ENCODE peak calls at places on chromosomes 6 and 20, in seven cellular contexts. B, O, T, E, U, H and D are unnamed samples. For H3K9me3, the result is how much of the 10 kb centered on the place peaks cover.

GRCh38 chr6:7773322-7773721 is 47.4 kb downstream of the BMP6 start:
- DNase-seq in E (no peak), B (no peak), U (no peak), O (no peak), T (no peak), H (no peak), D (no peak)

GRCh38 chr20:9974324-9974723 is 60.5 kb upstream of the ANKEF1 start:
- DNase-seq in E (no peak), O (no peak), B (no peak), H (no peak), U (no peak), T (no peak), D (no peak)

GRCh38 chr6:18154507-18155272 is at the start of gene TPMT:
- DNase-seq in U (no peak), H (no peak), O (no peak), E (no peak), T (no peak), B (no peak), D (no peak)

GRCh38 chr20:16412896-16413295 is 160.4 kb downstream of the KIF16B start:
- DNase-seq in O (no peak), U (no peak), B (no peak), H (no peak), T (no peak), E (no peak), D (no peak)

GRCh38 chr20:1952737-1953530 is 40.9 kb downstream of the PDYN start:
- DNase-seq in U (no peak), H (no peak), T (no peak), B (no peak), O (no peak), E (no peak), D (no peak)

GRCh38 chr20:32343438-32343837 is 14.7 kb upstream of the ASXL1 start:
- DNase-seq in B (no peak), H (no peak), T (no peak), U (no peak), O (no peak), E (no peak), D (no peak)

GRCh38 chr6:112979830-112980229 is 632.7 kb downstream of the RFPL4B start:
- DNase-seq in B (no peak), H (no peak), T (no peak), E (no peak), U (no peak), O (no peak), D (no peak)

GRCh38 chr20:41734506-41734945 is 116.3 kb upstream of the CHD6 start:
- DNase-seq in U (no peak), E (peak), H (no peak), O (no peak), B (no peak), T (no peak), D (peak)

GRCh38 chr6:24890471-24890870 is 45.3 kb downstream of the RIPOR2 start:
- DNase-seq in U (no peak), T (no peak), B (no peak), O (no peak), H (no peak), E (no peak), D (no peak)

GRCh38 chr6:170082067-170082466 is 208.8 kb downstream of the DLL1 start:
- DNase-seq in H (no peak), T (no peak), E (no peak), U (no peak), O (no peak), B (peak), D (no peak)

GRCh38 chr20:5353624-5354496 is 37.1 kb upstream of the PROKR2 start:
- DNase-seq in B (no peak), H (no peak), E (no peak), O (no peak), U (no peak), T (no peak), D (no peak)

GRCh38 chr6:107318100-107318736 is 141.1 kb downstream of the PDSS2 start:
- DNase-seq in T (no peak), E (peak), H (peak), B (peak), O (no peak), U (no peak), D (peak)

GRCh38 chr6:22666021-22666420 is 96.7 kb downstream of the HDGFL1 start:
- DNase-seq in H (no peak), E (no peak), T (no peak), U (no peak), O (no peak), B (no peak), D (no peak)

GRCh38 chr6:125363360-125364121 is 61.8 kb upstream of the HDDC2 start:
- DNase-seq in B (peak), O (no peak), E (peak), U (peak), H (no peak), T (no peak), D (no peak)

GRCh38 chr6:11553824-11554223 is 16.3 kb downstream of the TMEM170B start:
- DNase-seq in U (no peak), H (no peak), E (no peak), B (no peak), T (no peak), O (no peak), D (no peak)

GRCh38 chr6:160188773-160189172 is 67.2 kb downstream of the SLC22A1 start:
- DNase-seq in T (no peak), H (no peak), B (no peak), O (no peak), E (no peak), U (no peak), D (no peak)

GRCh38 chr6:17454316-17455005 is 61.1 kb downstream of the CAP2 start:
- DNase-seq in U (no peak), T (no peak), B (no peak), O (no peak), E (no peak), H (no peak), D (no peak)

GRCh38 chr6:14634072-14634471 is 516.5 kb downstream of the CD83 start:
- DNase-seq in U (no peak), T (no peak), E (no peak), O (no peak), H (no peak), B (no peak), D (no peak)

GRCh38 chr20:48805286-48805685 is 22.5 kb downstream of the PREX1 start:
- DNase-seq in B (no peak), H (no peak), O (no peak), U (no peak), E (no peak), T (no peak), D (no peak)

GRCh38 chr6:15546591-15546990 is 116.2 kb downstream of the DTNBP1 start:
- DNase-seq in H (no peak), B (no peak), T (no peak), U (no peak), E (no peak), O (no peak), D (no peak)

GRCh38 chr20:51547951-51548350 is 5.4 kb upstream of the NFATC2 start:
- DNase-seq in T (no peak), O (no peak), H (no peak), E (no peak), B (no peak), U (no peak), D (no peak)

GRCh38 chr6:140782941-140783340 is 1349.8 kb upstream of the GJE1 start:
- DNase-seq in B (no peak), E (no peak), O (no peak), H (no peak), T (no peak), U (no peak), D (no peak)

GRCh38 chr6:9332241-9332640 is 896.9 kb upstream of the SLC35B3 start:
- DNase-seq in U (no peak), H (no peak), O (no peak), T (no peak), B (no peak), E (peak), D (no peak)

GRCh38 chr6:47146426-47147174 is 104.5 kb upstream of the ADGRF1 start:
- DNase-seq in T (no peak), H (no peak), B (no peak), O (no peak), U (no peak), E (no peak), D (no peak)

GRCh38 chr20:35472209-35472608 is 16.8 kb downstream of the CEP250 start:
- DNase-seq in T (no peak), O (no peak), U (no peak), E (no peak), B (no peak), H (no peak), D (no peak)

GRCh38 chr6:91149246-91149645 is 562.4 kb upstream of the MAP3K7 start:
- DNase-seq in H (no peak), E (no peak), B (no peak), T (no peak), U (no peak), O (no peak), D (no peak)

GRCh38 chr20:38165089-38165965 is at the start of gene TGM2:
- DNase-seq in U (peak), B (peak), O (peak), E (peak), T (no peak), H (peak), D (peak)

GRCh38 chr6:111631018-111631417 is 25.3 kb upstream of the TRAF3IP2 start:
- DNase-seq in E (no peak), H (no peak), T (no peak), U (no peak), O (no peak), B (no peak), D (no peak)

GRCh38 chr6:34030831-34031566 is 114.9 kb downstream of the GRM4 start:
- DNase-seq in T (no peak), O (no peak), H (no peak), B (no peak), E (no peak), U (no peak), D (no peak)

GRCh38 chr20:47713163-47713562 is 72.1 kb downstream of the SULF2 start:
- DNase-seq in T (no peak), B (no peak), E (no peak), O (no peak), H (no peak), U (no peak), D (no peak)

GRCh38 chr6:136465766-136466303 is 84.4 kb downstream of the MAP7 start:
- DNase-seq in B (no peak), H (no peak), O (no peak), U (no peak), T (no peak), E (no peak), D (no peak)

GRCh38 chr20:34514897-34515483 is 1.2 kb upstream of the DYNLRB1 start:
- DNase-seq in H (no peak), T (no peak), B (no peak), O (no peak), E (no peak), U (no peak), D (no peak)

GRCh38 chr6:127459231-127459641 is at the start of gene KIAA0408:
- DNase-seq in B (peak), T (no peak), O (no peak), U (no peak), E (peak), H (no peak), D (peak)

GRCh38 chr20:62874745-62875344 is 13.2 kb upstream of the TCFL5 start:
- DNase-seq in U (no peak), H (no peak), B (peak), O (no peak), T (no peak), E (no peak), D (no peak)

GRCh38 chr6:115896538-115897129 is 164.1 kb downstream of the FRK start:
- DNase-seq in H (no peak), O (no peak), U (no peak), B (no peak), E (peak), T (no peak), D (no peak)

GRCh38 chr20:19817017-19817416 is 59.0 kb downstream of the RIN2 start:
- DNase-seq in B (no peak), U (no peak), H (no peak), T (no peak), E (no peak), O (no peak), D (no peak)

GRCh38 chr6:39362487-39362865 is 40.0 kb upstream of the KCNK16 start:
- DNase-seq in B (no peak), O (no peak), H (no peak), T (no peak), U (no peak), E (peak), D (no peak)

GRCh38 chr6:62640749-62641148 is 354.7 kb upstream of the KHDRBS2 start:
- DNase-seq in U (no peak), H (no peak), T (no peak), E (no peak), B (no peak), O (no peak), D (no peak)

DNA sequence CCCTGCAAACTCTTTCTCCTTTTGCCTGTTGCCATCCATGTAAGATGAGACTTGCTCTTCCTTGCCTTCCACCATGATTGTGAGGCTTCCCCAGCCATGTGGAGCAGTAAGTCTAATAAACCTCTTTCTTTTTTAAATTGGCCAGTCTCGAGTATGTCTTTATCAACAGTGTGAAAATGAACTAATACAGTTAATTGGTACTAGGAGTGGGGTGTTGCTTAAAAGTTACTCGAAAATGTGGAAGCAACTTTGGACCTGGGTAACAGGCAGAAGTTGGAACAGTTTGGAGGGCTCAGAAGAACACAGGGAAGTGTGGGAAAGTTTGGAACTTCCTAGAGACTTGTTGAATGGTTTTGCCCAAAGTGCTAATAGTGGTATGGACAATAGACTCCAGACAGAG is 359.2 kb upstream of the KHDRBS2 start:
- DNase-seq in T (no peak), H (no peak), O (no peak), E (no peak), B (no peak), U (no peak), D (no peak)
- H3K9me3 ChIP-seq in T (under half), H (under half), O (under half), E (under half), B (under half), U (under half), D (under half)

DNA sequence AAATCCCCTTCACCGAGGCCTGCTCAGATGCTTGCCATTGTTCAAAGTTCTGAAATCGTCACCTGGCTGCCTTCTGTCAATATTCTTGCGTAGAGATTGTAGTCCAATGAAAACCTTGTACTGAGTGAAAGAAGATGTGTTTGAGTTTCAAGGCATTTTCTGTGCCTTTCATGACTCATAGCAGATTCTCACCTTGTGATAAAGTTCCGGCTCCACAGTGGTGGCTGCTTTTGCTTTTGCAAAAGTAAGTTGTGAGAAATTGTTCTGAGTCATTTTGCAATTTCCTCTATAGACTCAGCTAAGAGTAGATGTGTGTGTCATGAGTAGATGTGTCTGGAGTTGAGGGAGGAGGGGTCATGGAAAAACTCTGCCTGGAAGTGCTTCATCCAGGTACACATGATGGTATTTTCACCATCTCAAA is 39.8 kb upstream of the CLDN20 start:
- DNase-seq in H (peak), U (no peak), B (no peak), T (no peak), E (no peak), O (no peak), D (no peak)
- H3K4me3 ChIP-seq in H (no peak), U (no peak), B (no peak), T (no peak), E (no peak), O (no peak), D (no peak)

DNA sequence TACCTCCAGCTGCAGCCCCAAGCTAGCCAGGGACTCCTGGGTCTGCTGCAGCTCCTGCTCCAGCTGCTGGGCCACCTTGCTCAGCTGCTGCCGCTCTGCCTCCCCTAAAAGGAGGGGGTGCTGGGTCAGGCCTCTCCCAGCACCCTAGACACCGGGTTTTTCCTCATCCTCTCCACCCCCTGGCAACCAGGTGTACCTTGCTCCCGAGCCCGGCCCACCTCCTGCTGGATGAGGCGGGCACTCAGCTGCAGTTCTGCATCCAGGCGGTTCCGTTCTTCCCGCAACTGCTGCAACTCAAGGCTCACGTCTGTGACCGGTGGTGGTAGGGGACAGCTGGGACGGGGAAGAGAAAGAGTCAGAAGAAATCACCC is 6.1 kb upstream of the PSORS1C2 start:
- DNase-seq in H (no peak), E (no peak), U (no peak), B (peak), O (no peak), T (no peak), D (no peak)
- H3K9me3 ChIP-seq in H (under half), E (under half), U (under half), B (under half), O (under half), T (under half), D (under half)

DNA sequence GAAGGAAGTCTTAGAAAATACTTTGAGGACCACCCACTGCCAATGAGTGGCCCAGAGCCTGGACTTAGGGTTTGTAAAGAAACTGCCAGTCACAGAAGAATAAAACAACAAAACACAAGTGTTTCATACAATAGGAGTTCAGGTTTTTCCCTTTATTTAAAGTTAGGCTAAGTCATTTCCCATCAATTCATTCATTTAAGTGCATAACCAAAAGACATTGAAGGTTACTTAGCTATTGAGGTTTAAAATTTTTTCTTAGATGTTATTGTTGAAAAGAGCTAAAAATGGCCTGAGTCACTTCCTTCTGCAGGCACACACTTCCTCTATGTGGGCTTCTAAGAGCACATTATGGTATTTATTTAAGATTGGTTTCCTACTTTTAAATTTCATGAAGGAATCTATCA is 54.2 kb downstream of the ARMC2 start:
- DNase-seq in U (no peak), H (no peak), O (no peak), B (no peak), E (peak), T (no peak), D (no peak)
- H3K4me3 ChIP-seq in U (no peak), H (no peak), O (no peak), B (no peak), E (no peak), T (peak), D (no peak)

GRCh38 chr20:28562510-28562898 is 2695.0 kb upstream of the DEFB115 start:
- DNase-seq in H (no peak), U (no peak), O (no peak), T (no peak), E (no peak), B (no peak), D (no peak)
- H3K9me3 ChIP-seq in H (under half), U (under half), O (under half), T (under half), E (under half), B (under half), D (under half)

GRCh38 chr6:50724381-50725124 is 11.2 kb downstream of the TFAP2D start:
- DNase-seq in H (no peak), U (no peak), B (no peak), T (no peak), E (no peak), O (no peak), D (no peak)
- H3K4me3 ChIP-seq in H (no peak), U (no peak), B (no peak), T (no peak), E (peak), O (no peak), D (no peak)

GRCh38 chr6:168311410-168312124 is 8.0 kb downstream of the DACT2 start:
- DNase-seq in U (no peak), O (no peak), T (no peak), H (no peak), E (no peak), B (no peak), D (no peak)
- H3K9me3 ChIP-seq in U (under half), O (under half), T (under half), H (under half), E (under half), B (under half), D (under half)

DNA sequence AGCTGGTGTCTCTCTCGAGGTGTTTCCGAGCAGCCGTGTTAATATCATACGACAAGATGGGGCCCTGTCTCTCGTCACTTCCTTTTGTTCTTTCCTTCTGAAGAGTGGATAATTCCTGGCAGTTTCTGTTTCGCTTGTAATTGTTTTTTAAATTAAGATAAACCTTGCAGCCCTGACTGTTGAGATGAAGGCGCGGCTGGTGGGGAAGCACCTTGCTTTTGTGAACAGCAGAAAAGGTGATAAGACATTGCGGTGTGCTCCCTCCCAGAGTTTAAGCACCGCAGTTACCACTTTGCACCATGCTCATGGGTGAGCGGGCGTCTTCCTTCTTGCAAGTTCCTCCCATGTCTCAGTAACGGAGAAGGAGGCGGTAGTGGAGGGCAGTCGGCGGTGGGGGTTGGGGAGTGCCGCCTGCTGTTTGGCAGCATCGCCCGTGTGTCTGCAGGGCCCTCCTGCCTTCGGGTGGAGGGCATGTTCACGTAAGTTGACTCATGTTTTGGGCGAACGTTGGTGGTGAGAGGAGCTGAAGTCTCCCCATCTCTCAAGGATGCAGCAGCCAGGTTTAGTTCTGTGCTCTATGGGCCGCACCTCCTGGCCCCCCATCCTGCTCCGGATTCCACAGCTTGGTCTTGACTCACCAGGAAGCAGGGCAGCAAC is 345.9 kb downstream of the TAF4 start:
- DNase-seq in H (peak), T (peak), B (no peak), E (no peak), O (no peak), U (no peak), D (no peak)
- H3K4me3 ChIP-seq in H (peak), T (peak), B (no peak), E (no peak), O (peak), U (no peak), D (no peak)

GRCh38 chr20:59633646-59634045 is 29.3 kb downstream of the PHACTR3 start:
- DNase-seq in T (no peak), E (no peak), O (no peak), B (no peak), H (no peak), U (no peak), D (no peak)
- H3K9me3 ChIP-seq in T (under half), E (under half), O (under half), B (under half), H (under half), U (under half), D (under half)